ENCODE peak calls at places on chromosomes 11 and 22, in nine cellular contexts. H is ovary, L is Caco-2, J is esophagus squamous epithelium, U is AG04450, W is cardiac muscle cell, P is heart left ventricle, Z is GM12865, Q is CD14-positive monocyte. K is an unnamed sample.

GRCh38 chr11:12052676-12053605 is 44.5 kb upstream of the DKK3 start:
- DNase-seq in H (no peak), L (peak), J (no peak), U (no peak), W (no peak), P (no peak), Z (peak), Q (no peak), K (no peak)

GRCh38 chr22:41565403-41566054 is 4.7 kb downstream of the CSDC2 start:
- DNase-seq in H (peak), L (no peak), J (no peak), U (peak), W (no peak), P (peak), Z (no peak), Q (no peak), K (no peak)

GRCh38 chr11:86372586-86372985 is 2.1 kb upstream of the CCDC81 start:
- DNase-seq in H (no peak), L (no peak), J (no peak), U (no peak), W (no peak), P (no peak), Z (no peak), Q (no peak), K (no peak)

GRCh38 chr11:86688398-86689179 is 16.2 kb upstream of the ME3 start:
- DNase-seq in H (no peak), L (no peak), J (no peak), U (peak), W (no peak), P (no peak), Z (peak), Q (no peak), K (no peak)

GRCh38 chr11:24820541-24820940 is 323.7 kb downstream of the LUZP2 start:
- DNase-seq in H (no peak), L (no peak), J (no peak), U (no peak), W (no peak), P (no peak), Z (no peak), Q (no peak), K (no peak)

GRCh38 chr22:46093796-46094195 is 56.5 kb upstream of the PPARA start:
- DNase-seq in H (no peak), L (no peak), J (no peak), U (no peak), W (no peak), P (no peak), Z (no peak), Q (no peak), K (no peak)

GRCh38 chr11:99199336-99199735 is 178.6 kb downstream of the CNTN5 start:
- DNase-seq in H (no peak), L (no peak), J (no peak), U (no peak), W (no peak), P (no peak), Z (no peak), Q (no peak), K (no peak)

GRCh38 chr11:3183523-3183922 is 18.4 kb upstream of the OSBPL5 start:
- DNase-seq in H (no peak), L (no peak), J (no peak), U (no peak), W (no peak), P (no peak), Z (no peak), Q (no peak), K (no peak)

GRCh38 chr22:20155330-20156041 is 4.6 kb upstream of the CCDC188 start:
- DNase-seq in H (no peak), L (no peak), J (no peak), U (no peak), W (no peak), P (peak), Z (peak), Q (no peak), K (no peak)

GRCh38 chr11:123856444-123856843 is 29.0 kb downstream of the TMEM225 start:
- DNase-seq in H (no peak), L (no peak), J (no peak), U (no peak), W (no peak), P (no peak), Z (no peak), Q (no peak), K (no peak)

GRCh38 chr11:69890476-69890875 is 71.3 kb upstream of the FGF3 start:
- DNase-seq in H (no peak), L (no peak), J (no peak), U (no peak), W (no peak), P (no peak), Z (no peak), Q (no peak), K (no peak)

GRCh38 chr22:39090426-39091064 is 6.5 kb upstream of the APOBEC3H start:
- DNase-seq in H (no peak), L (no peak), J (no peak), U (no peak), W (no peak), P (no peak), Z (peak), Q (no peak), K (no peak)

GRCh38 chr11:77091146-77091940 is 11.3 kb upstream of the OMP start:
- DNase-seq in H (peak), L (peak), J (no peak), U (no peak), W (peak), P (peak), Z (peak), Q (peak), K (peak)

GRCh38 chr22:19571207-19571795 is 47.1 kb upstream of the CLDN5 start:
- DNase-seq in H (no peak), L (no peak), J (no peak), U (peak), W (no peak), P (no peak), Z (no peak), Q (no peak), K (no peak)

GRCh38 chr11:11444800-11445126 is 91.7 kb upstream of the CSNK2A3 start:
- DNase-seq in H (no peak), L (no peak), J (no peak), U (no peak), W (no peak), P (no peak), Z (no peak), Q (no peak), K (no peak)

GRCh38 chr22:38823637-38824036 is 20.2 kb downstream of the NPTXR start:
- DNase-seq in H (no peak), L (no peak), J (no peak), U (no peak), W (no peak), P (no peak), Z (no peak), Q (no peak), K (no peak)

GRCh38 chr11:105673089-105673488 is 63.2 kb downstream of the GRIA4 start:
- DNase-seq in H (no peak), L (peak), J (no peak), U (peak), W (peak), P (peak), Z (peak), Q (no peak), K (peak)

GRCh38 chr22:43060213-43060612 is 29.0 kb downstream of the TTLL1 start:
- DNase-seq in H (no peak), L (peak), J (no peak), U (no peak), W (peak), P (no peak), Z (peak), Q (no peak), K (peak)

GRCh38 chr11:30786392-30787120 is 200.4 kb upstream of the MPPED2 start:
- DNase-seq in H (no peak), L (no peak), J (no peak), U (no peak), W (no peak), P (no peak), Z (no peak), Q (no peak), K (no peak)

GRCh38 chr11:22561283-22561682 is 64.3 kb downstream of the FANCF start:
- DNase-seq in H (no peak), L (no peak), J (no peak), U (no peak), W (no peak), P (no peak), Z (no peak), Q (no peak), K (no peak)

GRCh38 chr11:71381781-71382505 is 66.2 kb downstream of the DHCR7 start:
- DNase-seq in H (no peak), L (no peak), J (no peak), U (no peak), W (no peak), P (no peak), Z (peak), Q (no peak), K (no peak)

GRCh38 chr11:44426119-44426518 is 116.2 kb upstream of the ALX4 start:
- DNase-seq in H (no peak), L (no peak), J (no peak), U (no peak), W (no peak), P (no peak), Z (no peak), Q (no peak), K (no peak)

GRCh38 chr11:127452533-127452932 is 452.0 kb upstream of the KIRREL3 start:
- DNase-seq in H (no peak), L (no peak), J (no peak), U (no peak), W (no peak), P (no peak), Z (no peak), Q (no peak), K (no peak)

GRCh38 chr11:133999355-133999754 is 42.6 kb upstream of the IGSF9B start:
- DNase-seq in H (no peak), L (no peak), J (no peak), U (no peak), W (no peak), P (no peak), Z (no peak), Q (no peak), K (no peak)

GRCh38 chr11:77967121-77967520 is 27.3 kb downstream of the INTS4 start:
- DNase-seq in H (no peak), L (no peak), J (no peak), U (no peak), W (no peak), P (no peak), Z (no peak), Q (no peak), K (no peak)

GRCh38 chr11:1994121-1994520 is 3.5 kb downstream of the H19 start:
- DNase-seq in H (peak), L (no peak), J (no peak), U (no peak), W (no peak), P (peak), Z (no peak), Q (peak), K (no peak)

GRCh38 chr11:74683941-74684481 is 47.2 kb downstream of the CHRDL2 start:
- DNase-seq in H (peak), L (no peak), J (no peak), U (no peak), W (no peak), P (no peak), Z (no peak), Q (peak), K (no peak)

GRCh38 chr11:67048515-67048914 is 8.1 kb upstream of the RHOD start:
- DNase-seq in H (no peak), L (no peak), J (no peak), U (no peak), W (no peak), P (no peak), Z (no peak), Q (no peak), K (no peak)

GRCh38 chr11:65643971-65644370 is 6.1 kb downstream of the SIPA1 start:
- DNase-seq in H (no peak), L (peak), J (no peak), U (no peak), W (no peak), P (no peak), Z (no peak), Q (no peak), K (no peak)

GRCh38 chr11:46050652-46051051 is 70.6 kb downstream of the PHF21A start:
- DNase-seq in H (no peak), L (no peak), J (no peak), U (no peak), W (no peak), P (no peak), Z (no peak), Q (no peak), K (no peak)

GRCh38 chr11:76159303-76159937 is 46.9 kb downstream of the WNT11 start:
- DNase-seq in H (no peak), L (no peak), J (no peak), U (no peak), W (no peak), P (peak), Z (no peak), Q (peak), K (no peak)

GRCh38 chr11:10026514-10026913 is 267.5 kb downstream of the SBF2 start:
- DNase-seq in H (no peak), L (no peak), J (no peak), U (peak), W (no peak), P (no peak), Z (no peak), Q (no peak), K (no peak)

GRCh38 chr11:71373791-71374454 is 74.3 kb downstream of the DHCR7 start:
- DNase-seq in H (no peak), L (no peak), J (no peak), U (no peak), W (no peak), P (no peak), Z (peak), Q (no peak), K (no peak)

GRCh38 chr11:85758026-85758425 is 52.9 kb downstream of the SYTL2 start:
- DNase-seq in H (no peak), L (no peak), J (no peak), U (no peak), W (no peak), P (no peak), Z (no peak), Q (no peak), K (no peak)

GRCh38 chr22:17097062-17097461 is 12.3 kb downstream of the IL17RA start:
- DNase-seq in H (no peak), L (no peak), J (no peak), U (no peak), W (no peak), P (no peak), Z (no peak), Q (no peak), K (no peak)

GRCh38 chr22:37636949-37637273 is 2.6 kb upstream of the SH3BP1 start:
- DNase-seq in H (no peak), L (no peak), J (no peak), U (no peak), W (no peak), P (no peak), Z (no peak), Q (no peak), K (no peak)

GRCh38 chr22:37635157-37635556 is 4.3 kb upstream of the SH3BP1 start:
- DNase-seq in H (peak), L (no peak), J (no peak), U (no peak), W (no peak), P (no peak), Z (no peak), Q (no peak), K (no peak)

GRCh38 chr22:37638351-37639069 is 959 bp upstream of the SH3BP1 start:
- DNase-seq in H (peak), L (no peak), J (no peak), U (no peak), W (no peak), P (no peak), Z (peak), Q (no peak), K (no peak)

GRCh38 chr22:37634505-37635002 is 4.9 kb upstream of the SH3BP1 start:
- DNase-seq in H (peak), L (no peak), J (no peak), U (no peak), W (no peak), P (no peak), Z (peak), Q (no peak), K (peak)

GRCh38 chr22:37636186-37636948 is 3.1 kb upstream of the SH3BP1 start:
- DNase-seq in H (peak), L (no peak), J (no peak), U (no peak), W (no peak), P (no peak), Z (peak), Q (peak), K (no peak)
- TF ChIP-seq CTCF in H (no peak), L (no peak), J (no peak), U (peak), W (peak), P (no peak), Z (peak), Q (peak), K (no peak)

GRCh38 chr11:119729581-119730346 is 764 bp upstream of the NECTIN1 start:
- DNase-seq in H (peak), L (no peak), J (no peak), U (peak), W (no peak), P (peak), Z (no peak), Q (no peak), K (no peak)
- TF ChIP-seq CTCF in H (no peak), L (no peak), J (no peak), U (no peak), W (no peak), P (peak), Z (no peak), Q (peak), K (no peak)

DNA sequence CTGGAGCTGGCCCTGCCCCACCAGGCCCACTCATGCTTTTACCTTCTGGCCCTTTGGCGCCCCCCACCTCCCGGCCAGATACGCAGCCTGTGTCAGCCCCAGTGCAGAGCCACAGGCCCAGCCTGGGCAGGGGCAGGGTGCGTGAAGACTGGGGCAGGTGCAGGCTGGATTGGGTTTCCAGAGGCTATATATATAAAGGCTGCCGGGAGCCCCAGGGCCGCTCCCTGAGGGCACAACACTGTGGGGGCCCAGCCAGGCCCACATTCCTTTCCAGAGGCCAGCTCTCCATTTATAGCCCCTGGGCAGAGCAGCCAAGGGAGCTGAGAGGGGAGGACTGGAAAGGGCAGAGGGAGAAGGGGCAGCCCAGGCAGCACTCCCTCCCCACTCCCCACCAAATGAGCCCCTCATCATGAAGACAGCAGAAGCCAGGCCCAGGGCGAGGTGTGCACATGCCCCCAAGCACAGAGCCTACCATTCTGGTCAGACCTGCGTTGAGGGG is 5.0 kb upstream of the MYOD1 start:
- DNase-seq in H (no peak), L (no peak), J (no peak), U (no peak), W (no peak), P (peak), Z (no peak), Q (no peak), K (peak)
- TF ChIP-seq CTCF in H (no peak), L (no peak), J (no peak), U (no peak), W (no peak), P (no peak), Z (no peak), Q (no peak), K (no peak)

DNA sequence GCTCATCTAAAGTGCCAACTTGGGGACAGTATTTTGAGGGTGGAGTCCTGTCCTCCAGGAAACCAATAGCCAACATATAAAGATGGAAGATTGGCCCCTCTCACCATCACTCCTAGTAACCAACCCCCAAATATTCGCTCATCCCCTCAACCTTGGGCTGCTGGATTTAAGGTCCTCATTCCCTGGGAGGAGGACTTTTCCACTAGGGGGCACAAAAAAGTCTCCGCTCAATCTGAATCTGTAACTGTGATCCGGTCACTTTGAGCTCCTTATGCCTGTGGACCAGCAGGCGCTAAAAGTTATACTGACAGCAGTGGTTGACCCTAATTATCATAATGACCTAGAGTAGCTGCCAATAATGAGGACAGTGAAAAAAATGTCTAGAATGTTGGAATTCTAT is 20.5 kb upstream of the CLPB start:
- DNase-seq in H (no peak), L (no peak), J (no peak), U (no peak), W (no peak), P (no peak), Z (no peak), Q (no peak), K (no peak)
- TF ChIP-seq CTCF in H (no peak), L (peak), J (no peak), U (peak), W (peak), P (peak), Z (no peak), Q (no peak), K (no peak)

GRCh38 chr11:118435233-118435892 is 929 bp upstream of the KMT2A start:
- DNase-seq in H (peak), L (peak), J (no peak), U (no peak), W (peak), P (peak), Z (peak), Q (peak), K (peak)
- TF ChIP-seq CTCF in H (no peak), L (no peak), J (no peak), U (no peak), W (no peak), P (no peak), Z (no peak), Q (no peak), K (no peak)

DNA sequence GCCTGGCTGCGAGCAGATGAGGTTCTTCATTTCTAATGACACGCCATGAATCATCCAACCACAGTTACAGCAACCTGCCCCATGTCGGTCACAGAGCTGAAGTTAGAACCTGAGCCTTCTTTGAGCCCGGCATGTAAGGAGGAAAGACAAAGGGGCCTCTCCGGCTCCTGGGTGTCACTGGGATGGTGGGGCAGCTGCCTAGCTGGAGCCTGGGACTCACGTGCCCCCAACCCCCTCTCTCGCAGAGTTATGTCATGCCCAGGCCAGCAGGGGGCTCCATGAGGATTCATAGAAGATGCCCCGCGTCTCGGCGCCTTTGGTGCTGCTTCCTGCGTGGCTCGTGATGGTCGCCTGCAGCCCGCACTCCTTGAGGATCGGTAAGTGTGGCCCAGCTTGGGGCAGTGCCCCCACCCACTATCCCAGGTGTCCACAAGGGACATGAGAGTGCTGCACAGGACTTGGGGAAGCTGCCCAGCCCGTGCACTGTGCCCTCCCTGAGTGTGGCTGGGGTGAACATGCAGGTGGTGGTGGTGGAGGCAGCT is 148.5 kb downstream of the GRIK4 start:
- DNase-seq in H (no peak), L (peak), J (no peak), U (no peak), W (peak), P (no peak), Z (peak), Q (no peak), K (peak)
- TF ChIP-seq CTCF in H (no peak), L (peak), J (peak), U (peak), W (peak), P (peak), Z (peak), Q (peak), K (peak)

DNA sequence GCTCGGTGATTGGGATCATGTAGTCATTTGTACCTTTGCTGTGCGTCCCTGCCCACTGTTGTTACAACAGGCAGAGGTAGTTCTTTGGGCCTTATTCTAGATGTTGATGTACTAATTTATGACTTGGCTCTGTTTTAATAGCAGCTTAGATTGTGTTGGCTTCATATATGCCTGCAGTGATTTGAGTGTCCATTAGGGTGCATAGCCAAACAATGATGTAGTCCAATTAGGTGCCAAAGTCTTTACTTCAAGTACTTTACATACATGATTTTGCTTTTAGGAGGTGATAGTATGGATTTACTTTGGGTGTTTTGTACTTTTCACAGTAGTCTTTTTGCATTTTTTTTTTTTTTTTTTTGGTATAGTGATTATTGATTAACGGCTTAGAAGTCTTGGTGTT is 46.4 kb downstream of the PPP6R3 start:
- DNase-seq in H (no peak), L (no peak), J (no peak), U (no peak), W (no peak), P (no peak), Z (no peak), Q (no peak), K (no peak)
- TF ChIP-seq CTCF in H (no peak), L (peak), J (no peak), U (no peak), W (peak), P (no peak), Z (no peak), Q (no peak), K (no peak)

GRCh38 chr11:14454861-14455632 is 44.6 kb downstream of the COPB1 start:
- DNase-seq in H (no peak), L (no peak), J (no peak), U (no peak), W (peak), P (no peak), Z (peak), Q (no peak), K (no peak)
- TF ChIP-seq CTCF in H (no peak), L (peak), J (peak), U (peak), W (peak), P (peak), Z (peak), Q (peak), K (peak)